ENCODE peak calls at places on chromosomes 5 and 9, in four cellular contexts. S is AG10803, E is AG04449, O is astrocyte of the cerebellum. X is an unnamed sample.

GRCh38 chr9:127450170-127450830 is 906 bp downstream of the RPL12 start:
- DNase-seq in E (no peak), S (peak; percentile 50), O (no peak), X (no peak)

GRCh38 chr5:68505917-68506860 is 290.6 kb downstream of the PIK3R1 start:
- DNase-seq in E (no peak), S (no peak), O (no peak), X (no peak)

GRCh38 chr5:67246108-67246507 is 49.5 kb upstream of the CD180 start:
- DNase-seq in S (peak; percentile 78), E (peak; percentile 36), O (peak; percentile 92), X (peak; percentile 73)

GRCh38 chr9:127770905-127771569 is 7.4 kb downstream of the SH2D3C start:
- DNase-seq in E (peak; percentile 50), O (peak; percentile 91), S (peak; percentile 94), X (peak; percentile 87)

GRCh38 chr5:149781612-149782011 is 51.5 kb downstream of the PPARGC1B start:
- DNase-seq in E (no peak), O (no peak), S (no peak), X (no peak)

GRCh38 chr9:127931092-127931881 is 710 bp upstream of the PIP5KL1 start:
- DNase-seq in O (no peak), S (peak; percentile 60), E (no peak), X (no peak)

GRCh38 chr5:120436996-120437395 is 27.1 kb upstream of the PRR16 start:
- DNase-seq in S (peak; percentile 20), O (peak; percentile 28), E (peak; percentile 58), X (no peak)

GRCh38 chr5:154370730-154371334 is 75.0 kb upstream of the SAP30L start:
- DNase-seq in E (no peak), O (no peak), S (peak; percentile 43), X (no peak)

GRCh38 chr9:114031948-114032688 is 46.0 kb downstream of the AMBP start:
- DNase-seq in E (no peak), S (no peak), O (no peak), X (no peak)

GRCh38 chr5:14062178-14062577 is 81.0 kb upstream of the TRIO start:
- DNase-seq in E (no peak), O (no peak), S (no peak), X (no peak)

GRCh38 chr5:125261505-125262250 is 515.2 kb upstream of the ZNF608 start:
- DNase-seq in S (no peak), E (no peak), O (no peak), X (no peak)

GRCh38 chr5:143024227-143024920 is 254.2 kb downstream of the ARHGAP26 start:
- DNase-seq in S (no peak), O (no peak), E (no peak), X (no peak)

GRCh38 chr9:80554856-80555255 is 983.1 kb downstream of the TLE4 start:
- DNase-seq in S (no peak), O (no peak), E (no peak), X (no peak)

GRCh38 chr9:29325855-29326254 is 1752.6 kb upstream of the C9orf72 start:
- DNase-seq in S (no peak), E (no peak), O (no peak), X (no peak)

GRCh38 chr5:158120760-158121159 is 261.8 kb upstream of the CLINT1 start:
- DNase-seq in E (no peak), O (no peak), S (no peak), X (no peak)
- H3K4me3 ChIP-seq in E (no peak overlapping the region), O (no peak overlapping the region), S (no peak overlapping the region), X (no peak overlapping the region)

GRCh38 chr5:86623785-86624483 is 6.2 kb downstream of the COX7C start:
- DNase-seq in S (no peak), O (no peak), E (no peak), X (no peak)

GRCh38 chr5:86617309-86617755 is 409 bp upstream of the COX7C start:
- DNase-seq in E (no peak), S (no peak), O (no peak), X (no peak)

GRCh38 chr5:86613459-86613858 is 4.3 kb upstream of the COX7C start:
- DNase-seq in O (no peak), S (no peak), E (no peak), X (no peak)

DNA sequence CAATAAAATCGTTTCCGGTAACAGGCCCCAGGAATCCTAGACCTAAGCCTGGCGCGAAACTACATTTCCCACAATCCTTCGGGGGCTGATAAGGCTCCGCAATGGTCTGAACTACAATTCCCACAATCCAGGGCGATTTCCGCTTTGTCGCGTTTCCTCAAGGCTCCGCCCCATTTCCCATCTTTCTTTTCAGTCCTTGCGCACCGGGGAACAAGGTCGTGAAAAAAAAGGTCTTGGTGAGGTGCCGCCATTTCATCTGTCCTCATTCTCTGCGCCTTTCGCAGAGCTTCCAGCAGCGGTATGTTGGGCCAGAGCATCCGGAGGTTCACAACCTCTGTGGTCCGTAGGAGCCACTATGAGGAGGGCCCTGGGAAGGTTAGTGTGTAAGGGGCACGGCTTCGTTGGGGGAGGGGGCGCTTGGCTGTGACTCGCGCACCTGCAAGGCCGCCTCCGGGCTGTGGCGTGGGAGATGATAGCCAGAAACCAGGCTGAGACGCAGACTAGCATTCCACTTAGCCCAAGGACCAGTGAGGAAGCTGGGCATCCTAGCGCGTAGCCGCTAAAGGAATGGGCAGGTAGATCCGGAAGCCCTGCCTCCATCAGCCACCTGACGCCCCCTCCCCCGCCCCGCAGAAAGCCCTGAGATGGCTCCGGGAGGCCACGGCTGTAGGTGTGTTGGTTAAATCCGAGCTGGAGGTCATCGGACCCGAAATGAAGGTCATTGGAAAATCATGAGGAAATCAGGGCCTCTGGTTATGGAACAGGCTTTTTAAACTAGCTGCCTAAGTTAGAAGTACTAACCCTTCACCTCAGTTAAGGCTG is at the start of gene COX7C:
- DNase-seq in O (peak; percentile 95), E (peak; percentile 61), S (peak; percentile 93), X (peak; percentile 96)
- TF ChIP-seq CTCF in O (no peak), E (no peak), S (no peak), X (no peak)

DNA sequence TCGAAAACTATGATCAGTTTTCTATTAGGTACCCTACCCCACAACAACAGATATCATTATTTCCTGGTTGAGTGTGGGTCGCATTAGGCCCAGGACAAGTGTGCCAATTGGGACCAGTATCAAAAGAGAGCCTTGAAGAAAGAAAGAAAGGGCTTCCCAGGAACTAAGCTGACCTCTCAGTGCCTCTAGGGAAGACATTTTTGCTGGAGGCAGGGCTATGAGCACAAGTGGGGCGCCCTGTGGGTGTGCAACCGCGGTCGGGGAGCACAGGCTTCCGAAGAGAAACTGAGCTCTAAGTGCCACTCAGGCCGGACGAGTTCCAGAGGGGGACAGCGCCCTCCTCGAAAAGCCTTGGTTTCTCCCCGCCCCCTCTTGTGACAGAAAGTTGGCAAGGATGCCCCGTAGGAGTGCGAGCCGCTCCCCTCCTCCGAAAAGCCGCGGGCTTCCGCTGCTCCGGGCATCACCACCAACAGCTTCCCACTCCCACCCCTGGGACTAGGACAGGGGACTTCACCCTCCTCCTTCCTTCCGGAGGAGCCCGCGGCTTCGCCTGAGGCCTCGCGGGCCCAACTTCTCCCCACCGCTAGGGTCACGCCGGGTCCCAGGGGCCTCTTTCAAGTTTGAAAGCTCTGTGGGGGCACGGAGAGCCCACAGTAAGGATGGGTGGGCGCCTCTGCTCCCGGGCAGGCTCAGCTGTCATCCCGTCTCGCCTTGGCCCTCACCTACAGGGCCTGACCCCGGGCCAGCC is 2.0 kb downstream of the NR2F1-AS1 start:
- DNase-seq in O (no peak), E (no peak), S (peak; percentile 31), X (no peak)
- H3K4me3 ChIP-seq in O (peak overlapping the region; percentile 98), E (peak overlapping the region; percentile 80), S (peak overlapping the region; percentile 85), X (peak overlapping the region; percentile 67)

GRCh38 chr5:126370796-126371718 is 52.2 kb upstream of the GRAMD2B start:
- DNase-seq in E (no peak), S (peak; percentile 71), O (peak; percentile 20), X (no peak)

GRCh38 chr5:126369083-126369482 is 54.1 kb upstream of the GRAMD2B start:
- DNase-seq in E (no peak), O (no peak), S (no peak), X (no peak)

GRCh38 chr5:126373621-126374416 is 49.4 kb upstream of the GRAMD2B start:
- DNase-seq in O (no peak), S (peak; percentile 79), E (no peak), X (no peak)

GRCh38 chr5:126368239-126368812 is 54.9 kb upstream of the GRAMD2B start:
- DNase-seq in S (peak; percentile 44), E (no peak), O (no peak), X (no peak)

DNA sequence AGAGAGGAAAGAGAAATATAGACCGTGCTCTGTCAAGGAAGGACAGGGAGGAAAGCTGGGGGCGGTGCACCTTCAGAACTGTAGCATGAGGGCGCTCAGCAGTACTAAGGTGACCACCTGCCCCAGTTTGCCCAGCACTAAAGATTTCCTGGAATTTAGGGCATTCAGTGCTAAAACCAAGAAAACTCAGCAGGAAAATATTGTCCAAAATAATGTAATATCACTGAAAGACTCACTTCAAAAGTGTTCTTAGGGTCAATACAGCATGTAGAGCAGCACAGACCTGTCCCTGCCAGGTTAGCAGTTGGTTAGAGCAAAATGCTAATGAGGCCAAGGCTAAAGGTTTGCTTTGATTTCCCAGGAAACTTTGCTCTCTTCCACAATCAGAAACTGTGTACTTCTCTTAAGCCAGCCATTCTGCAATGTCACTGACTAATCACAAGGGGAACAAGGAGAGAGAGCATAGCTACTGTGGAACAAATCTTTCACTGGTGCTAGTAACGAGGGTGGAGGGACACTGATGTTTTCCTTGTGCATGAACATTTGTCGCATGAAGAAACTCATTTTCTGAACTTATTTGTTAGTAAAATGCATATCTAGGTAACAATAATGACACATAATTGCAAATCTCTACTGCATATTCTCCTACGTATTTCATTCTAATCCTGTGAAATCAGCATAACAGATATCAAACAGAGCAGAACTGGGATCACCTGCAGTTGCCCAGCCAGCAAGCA is 53.0 kb upstream of the GRAMD2B start:
- DNase-seq in E (no peak), S (peak; percentile 36), O (no peak), X (no peak)
- TF ChIP-seq CTCF in E (no peak), S (peak; percentile 49), O (no peak), X (no peak)

GRCh38 chr9:100578610-100579009 is 731 bp downstream of the CAVIN4 start:
- DNase-seq in S (no peak), E (no peak), O (no peak), X (no peak)

GRCh38 chr9:100580255-100580654 is 2.4 kb downstream of the CAVIN4 start:
- DNase-seq in E (no peak), O (no peak), S (no peak), X (no peak)

GRCh38 chr9:100575765-100576368 is 2.0 kb upstream of the CAVIN4 start:
- DNase-seq in E (no peak), O (no peak), S (peak; percentile 80), X (no peak)

GRCh38 chr9:100579665-100580064 is 1.8 kb downstream of the CAVIN4 start:
- DNase-seq in E (no peak), S (no peak), O (no peak), X (no peak)

DNA sequence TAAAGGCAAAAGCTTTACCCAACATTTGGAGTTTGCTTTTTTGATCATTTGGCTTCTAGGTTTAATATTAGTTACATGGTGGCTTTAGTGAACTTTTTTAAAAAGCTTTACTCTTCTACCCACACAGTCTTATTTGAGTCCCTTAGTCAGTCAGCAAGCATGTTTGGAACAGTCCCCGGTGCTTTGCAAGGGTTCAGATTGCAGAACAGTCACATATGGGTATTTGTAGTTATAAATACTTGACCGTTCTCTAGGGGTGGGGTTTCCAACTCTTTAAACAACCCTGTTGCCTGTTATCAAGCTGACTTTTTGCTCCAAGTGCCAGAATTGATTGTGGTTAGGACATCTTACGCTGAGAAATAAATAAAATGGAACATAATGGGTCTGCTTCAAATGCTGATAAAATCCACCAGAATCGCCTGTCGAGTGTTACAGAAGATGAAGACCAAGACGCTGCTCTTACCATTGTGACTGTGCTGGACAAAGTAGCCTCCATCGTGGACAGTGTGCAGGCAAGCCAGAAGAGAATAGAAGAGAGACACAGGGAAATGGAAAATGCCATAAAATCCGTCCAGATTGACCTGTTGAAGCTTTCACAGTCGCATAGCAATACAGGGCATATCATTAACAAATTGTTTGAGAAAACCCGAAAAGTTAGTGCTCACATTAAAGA is at the start of gene CAVIN4:
- DNase-seq in E (no peak), O (no peak), S (peak; percentile 53), X (no peak)
- H3K4me3 ChIP-seq in E (no peak within 1 kb of the TSS), O (no peak within 1 kb of the TSS), S (no peak within 1 kb of the TSS), X (no peak within 1 kb of the TSS)

X was measured in HFF-Myc.